ENCODE peak calls at places on chromosomes 12 and 14, in seven cellular contexts. V is fibroblast of mammary gland, K is neural progenitor cell, P is fibroblast of villous mesenchyme, W is GM10248, D is heart left ventricle, X is omental fat pad. Z is an unnamed sample.

GRCh38 chr12:12017798-12018197 is 52.9 kb upstream of the BCL2L14 start:
- DNase-seq in V (no peak), K (peak; percentile 63), P (no peak), W (no peak), D (no peak), X (no peak), Z (no peak)

GRCh38 chr14:24630872-24631477 is 3.0 kb downstream of the GZMB start:
- DNase-seq in V (peak; percentile 49), K (no peak), P (peak; percentile 20), W (no peak), D (no peak), X (no peak), Z (no peak)

GRCh38 chr12:49032679-49033447 is 14.3 kb upstream of the PRKAG1 start:
- DNase-seq in V (no peak), K (no peak), P (no peak), W (no peak), D (no peak), X (no peak), Z (no peak)

GRCh38 chr12:115752151-115752550 is 525.3 kb downstream of the MED13L start:
- DNase-seq in V (peak; percentile 61), K (no peak), P (peak; percentile 40), W (no peak), D (no peak), X (no peak), Z (no peak)

GRCh38 chr12:31325524-31325875 is 450 bp downstream of the SINHCAF start:
- DNase-seq in V (no peak), K (no peak), P (no peak), W (no peak), D (no peak), X (peak; percentile 26), Z (peak; percentile 36)

GRCh38 chr12:50088577-50089335 is 3.6 kb downstream of the SMARCD1 start:
- DNase-seq in V (peak; percentile 59), K (peak; percentile 80), P (peak; percentile 47), W (peak; percentile 68), D (no peak), X (no peak), Z (peak; percentile 76)

GRCh38 chr12:5268424-5269210 is 163.3 kb upstream of the NTF3 start:
- DNase-seq in V (no peak), K (no peak), P (no peak), W (no peak), D (no peak), X (no peak), Z (no peak)

GRCh38 chr14:68181395-68182326 is 362.1 kb downstream of the RAD51B start:
- DNase-seq in V (peak; percentile 80), K (no peak), P (peak; percentile 49), W (peak; percentile 15), D (no peak), X (no peak), Z (peak; percentile 10)

GRCh38 chr14:22471545-22472121 is 117.4 kb downstream of the DAD1 start:
- DNase-seq in V (peak; percentile 37), K (peak; percentile 69), P (peak; percentile 53), W (no peak), D (no peak), X (no peak), Z (no peak)

GRCh38 chr12:29534935-29535334 is 37.4 kb upstream of the OVCH1 start:
- DNase-seq in V (peak; percentile 56), K (no peak), P (peak; percentile 76), W (no peak), D (no peak), X (no peak), Z (no peak)

GRCh38 chr12:125140918-125141573 is 75.8 kb downstream of the AACS start:
- DNase-seq in V (peak; percentile 83), K (no peak), P (peak; percentile 34), W (no peak), D (peak; percentile 14), X (no peak), Z (no peak)

GRCh38 chr12:132518354-132518992 is 28.5 kb downstream of the FBRSL1 start:
- DNase-seq in V (no peak), K (no peak), P (no peak), W (no peak), D (no peak), X (no peak), Z (no peak)

GRCh38 chr14:52741865-52742264 is 11.9 kb downstream of the STYX start:
- DNase-seq in V (no peak), K (no peak), P (no peak), W (peak; percentile 15), D (no peak), X (no peak), Z (peak; percentile 11)

GRCh38 chr14:58824106-58824505 is 186.3 kb downstream of the DACT1 start:
- DNase-seq in V (peak; percentile 27), K (no peak), P (no peak), W (no peak), D (no peak), X (no peak), Z (no peak)

GRCh38 chr14:58824796-58825195 is 187.0 kb downstream of the DACT1 start:
- DNase-seq in V (no peak), K (no peak), P (no peak), W (no peak), D (no peak), X (no peak), Z (no peak)

GRCh38 chr14:58828298-58828697 is 190.5 kb downstream of the DACT1 start:
- DNase-seq in V (no peak), K (no peak), P (no peak), W (no peak), D (no peak), X (no peak), Z (no peak)

GRCh38 chr14:58829594-58829993 is 191.8 kb downstream of the DACT1 start:
- DNase-seq in V (no peak), K (no peak), P (peak; percentile 36), W (no peak), D (no peak), X (no peak), Z (no peak)

GRCh38 chr14:58826845-58827686 is 189.3 kb downstream of the DACT1 start:
- DNase-seq in V (peak; percentile 6), K (no peak), P (no peak), W (no peak), D (no peak), X (no peak), Z (no peak)
- TF ChIP-seq CTCF in V (peak; percentile 26), K (peak; percentile 56), P (peak; percentile 34), W (no peak), D (no peak), X (no peak), Z (peak; percentile 16)

DNA sequence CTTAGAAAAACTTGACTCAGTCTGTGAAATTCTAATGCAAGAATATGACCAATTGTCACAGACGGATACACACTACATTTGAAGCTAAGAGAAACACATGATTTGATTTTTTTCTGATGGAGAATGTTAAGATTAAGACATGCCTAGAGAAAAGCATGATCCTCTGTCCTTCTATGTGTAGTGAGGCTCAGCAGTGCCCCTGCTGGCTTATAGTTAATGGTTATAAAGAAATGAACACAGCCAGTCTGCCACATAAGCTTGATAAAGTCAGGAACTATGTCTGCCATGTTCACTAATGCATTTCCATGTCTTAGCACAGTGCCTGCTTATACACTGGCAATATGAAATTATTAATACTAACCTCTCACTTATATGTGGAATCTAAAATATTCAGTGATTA is 168.1 kb upstream of the DAAM1 start:
- DNase-seq in V (peak; percentile 49), K (peak; percentile 27), P (peak; percentile 43), W (no peak), D (no peak), X (no peak), Z (no peak)
- TF ChIP-seq CTCF in V (peak; percentile 61), K (peak; percentile 54), P (peak; percentile 60), W (peak; percentile 40), D (peak; percentile 49), X (no peak), Z (peak; percentile 7)

DNA sequence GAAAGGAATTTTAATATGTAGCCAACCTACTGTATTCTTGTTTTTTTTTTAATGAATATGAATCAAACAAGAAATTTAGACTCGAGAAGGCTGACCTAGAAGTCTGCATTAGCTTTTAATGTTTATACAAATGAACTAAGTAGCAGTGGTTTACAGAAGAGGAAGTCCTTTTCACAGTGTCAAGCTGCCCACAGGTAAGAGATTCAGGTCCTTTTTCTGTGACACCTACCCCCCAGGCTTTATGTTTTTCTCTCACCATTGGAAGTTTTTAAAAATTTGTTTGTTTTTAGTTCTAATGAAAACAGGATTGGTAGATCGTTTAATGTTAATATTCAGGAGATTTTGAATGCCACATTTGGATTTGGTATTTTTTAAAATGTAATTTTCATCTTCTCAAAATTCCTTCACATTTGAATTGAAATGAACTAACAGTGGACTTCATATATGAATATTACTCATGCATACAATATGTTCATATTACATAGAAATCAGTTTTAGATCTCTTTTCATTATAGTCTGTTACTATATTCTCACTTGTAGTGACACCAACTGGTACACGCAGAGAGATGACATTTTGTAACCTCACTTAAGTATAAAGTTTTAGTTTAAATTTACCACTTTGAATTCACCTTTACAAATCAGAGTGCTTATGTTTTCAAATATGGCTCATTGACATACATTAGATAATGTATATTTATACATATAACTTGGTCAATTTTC is 29.7 kb downstream of the ATF7IP start:
- DNase-seq in V (no peak), K (no peak), P (no peak), W (no peak), D (no peak), X (no peak), Z (no peak)
- TF ChIP-seq CTCF in V (no peak), K (no peak), P (no peak), W (no peak), D (no peak), X (no peak), Z (no peak)

GRCh38 chr12:96399081-96399918 is 939 bp downstream of the CDK17 start:
- DNase-seq in V (peak; percentile 75), K (peak; percentile 82), P (peak; percentile 79), W (peak; percentile 82), D (peak; percentile 88), X (peak; percentile 48), Z (peak; percentile 84)

GRCh38 chr12:96402061-96402460 is 1.8 kb upstream of the CDK17 start:
- DNase-seq in V (no peak), K (peak; percentile 51), P (no peak), W (no peak), D (no peak), X (no peak), Z (no peak)

GRCh38 chr12:96399919-96400630 is at the start of gene CDK17:
- DNase-seq in V (peak; percentile 80), K (peak; percentile 91), P (peak; percentile 90), W (peak; percentile 87), D (peak; percentile 83), X (peak; percentile 54), Z (peak; percentile 89)

GRCh38 chr12:96400631-96401060 is 407 bp upstream of the CDK17 start:
- DNase-seq in V (peak; percentile 44), K (no peak), P (peak; percentile 59), W (no peak), D (no peak), X (no peak), Z (peak; percentile 24)

DNA sequence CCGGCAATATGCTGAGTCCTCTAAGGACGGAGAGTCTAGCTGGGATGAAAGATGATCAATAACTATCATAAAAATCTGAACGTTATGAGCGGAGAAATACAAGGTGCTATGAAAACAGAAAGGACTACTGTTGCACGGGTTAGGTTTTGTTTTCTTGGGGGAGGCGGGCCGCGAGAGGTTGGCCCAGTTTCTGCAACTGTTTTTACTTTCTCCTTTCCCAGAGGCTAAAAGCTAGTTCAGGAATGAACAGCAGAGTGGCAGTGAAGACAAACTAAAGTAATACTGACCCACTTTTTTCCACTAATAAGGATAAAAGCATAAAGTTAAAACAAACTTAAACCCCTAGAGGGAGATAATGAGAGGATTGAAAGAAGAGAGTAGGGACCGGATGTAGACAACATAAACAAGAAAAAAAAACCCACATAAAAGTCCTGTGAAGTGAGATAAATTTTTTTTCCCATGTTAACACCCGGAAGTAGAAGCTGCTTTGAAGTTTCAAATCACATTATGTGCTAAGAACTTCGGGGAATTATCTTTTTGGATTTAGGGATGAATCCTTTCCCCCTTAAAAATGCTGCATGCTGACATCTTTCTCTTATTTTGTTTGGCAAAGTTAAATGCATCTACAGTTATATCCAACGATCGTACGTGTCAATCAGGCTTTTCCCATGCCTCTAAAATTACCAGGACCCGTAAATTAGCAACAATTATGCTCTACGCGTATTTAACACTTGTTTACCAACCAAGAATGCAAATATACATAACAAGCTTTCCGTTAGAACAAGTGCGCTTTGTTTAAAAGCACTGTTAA is 1.0 kb upstream of the CDK17 start:
- DNase-seq in V (peak; percentile 89), K (peak; percentile 4), P (peak; percentile 95), W (peak; percentile 62), D (no peak), X (no peak), Z (peak; percentile 65)
- TF ChIP-seq CTCF in V (peak; percentile 51), K (peak; percentile 37), P (peak; percentile 57), W (peak; percentile 19), D (peak; percentile 46), X (no peak), Z (peak; percentile 15)